ENCODE peak calls at places on chromosomes 11 and 22, in eight cellular contexts. Z is lung; B is effector memory CD4-positive, alpha-beta T cell; Y is kidney; O is tibial artery; T is lower lobe of right lung; U is HAP-1; D is CD8-positive, alpha-beta T cell. F is an unnamed sample.

GRCh38 chr11:16632295-16633200 is 105.9 kb upstream of the C11orf58 start:
- DNase-seq in Z (no peak), B (no peak), Y (no peak), O (no peak), T (no peak), U (peak; percentile 50), D (no peak), F (peak; percentile 43)

GRCh38 chr22:22461111-22461510 is 47.4 kb downstream of the ZNF280B start:
- DNase-seq in Z (no peak), B (no peak), Y (no peak), O (no peak), T (no peak), U (no peak), D (no peak), F (no peak)

GRCh38 chr11:1010551-1011319 is 25.8 kb downstream of the MUC6 start:
- DNase-seq in Z (no peak), B (no peak), Y (no peak), O (no peak), T (no peak), U (no peak), D (no peak), F (no peak)

GRCh38 chr11:2675540-2675939 is 24.3 kb downstream of the KCNQ1OT1 start:
- DNase-seq in Z (no peak), B (no peak), Y (peak; percentile 41), O (peak; percentile 2), T (no peak), U (no peak), D (no peak), F (no peak)

GRCh38 chr11:78698612-78699011 is 123.9 kb upstream of the NARS2 start:
- DNase-seq in Z (no peak), B (no peak), Y (no peak), O (peak; percentile 78), T (no peak), U (no peak), D (no peak), F (no peak)

GRCh38 chr11:117900144-117900651 is 23.7 kb upstream of the FXYD6 start:
- DNase-seq in Z (no peak), B (no peak), Y (no peak), O (no peak), T (no peak), U (no peak), D (no peak), F (no peak)

GRCh38 chr11:126465573-126466287 is 110.2 kb downstream of the ST3GAL4 start:
- DNase-seq in Z (no peak), B (no peak), Y (no peak), O (no peak), T (no peak), U (no peak), D (no peak), F (no peak)

GRCh38 chr11:70397336-70397982 is 870 bp upstream of the CTTN start:
- DNase-seq in Z (no peak), B (no peak), Y (no peak), O (no peak), T (no peak), U (peak; percentile 4), D (no peak), F (peak; percentile 46)

GRCh38 chr11:7672960-7673723 is at the start of gene CYB5R2:
- DNase-seq in Z (peak; percentile 57), B (no peak), Y (peak; percentile 92), O (peak; percentile 78), T (peak; percentile 80), U (no peak), D (no peak), F (peak; percentile 83)

GRCh38 chr11:102138677-102139076 is 28.4 kb downstream of the YAP1 start:
- DNase-seq in Z (no peak), B (no peak), Y (no peak), O (no peak), T (no peak), U (peak; percentile 20), D (no peak), F (no peak)

GRCh38 chr11:59770324-59770723 is 15.1 kb downstream of the STX3 start:
- DNase-seq in Z (no peak), B (no peak), Y (no peak), O (no peak), T (no peak), U (no peak), D (no peak), F (no peak)

GRCh38 chr11:103079833-103080232 is 12.1 kb downstream of the DCUN1D5 start:
- DNase-seq in Z (no peak), B (no peak), Y (no peak), O (no peak), T (no peak), U (no peak), D (no peak), F (no peak)

GRCh38 chr11:44531116-44531504 is 34.4 kb upstream of the CD82 start:
- DNase-seq in Z (no peak), B (no peak), Y (no peak), O (no peak), T (no peak), U (no peak), D (no peak), F (no peak)

GRCh38 chr22:48459259-48459658 is 1368.4 kb downstream of the BRD1 start:
- DNase-seq in Z (no peak), B (no peak), Y (no peak), O (no peak), T (no peak), U (no peak), D (no peak), F (no peak)

GRCh38 chr11:110032257-110032656 is 60.9 kb upstream of the ZC3H12C start:
- DNase-seq in Z (no peak), B (no peak), Y (no peak), O (no peak), T (no peak), U (no peak), D (no peak), F (peak; percentile 20)

GRCh38 chr11:126543691-126544090 is 188.2 kb downstream of the ST3GAL4 start:
- DNase-seq in Z (no peak), B (no peak), Y (no peak), O (no peak), T (no peak), U (no peak), D (no peak), F (no peak)

GRCh38 chr11:11246166-11246565 is 106.9 kb downstream of the CSNK2A3 start:
- DNase-seq in Z (no peak), B (no peak), Y (no peak), O (no peak), T (no peak), U (no peak), D (no peak), F (no peak)

GRCh38 chr11:72736452-72737069 is 15.6 kb downstream of the ARAP1 start:
- DNase-seq in Z (peak; percentile 76), B (peak; percentile 65), Y (peak; percentile 84), O (peak; percentile 71), T (peak; percentile 86), U (no peak), D (peak; percentile 95), F (no peak)

GRCh38 chr11:17219016-17219415 is 11.2 kb upstream of the PIK3C2A start:
- DNase-seq in Z (no peak), B (no peak), Y (no peak), O (no peak), T (no peak), U (no peak), D (no peak), F (no peak)

GRCh38 chr11:109138200-109138599 is 283.8 kb upstream of the C11orf87 start:
- DNase-seq in Z (no peak), B (no peak), Y (no peak), O (no peak), T (no peak), U (no peak), D (no peak), F (no peak)

GRCh38 chr11:76700177-76701100 is 29.9 kb upstream of the LRRC32 start:
- DNase-seq in Z (peak; percentile 37), B (no peak), Y (peak; percentile 49), O (no peak), T (no peak), U (no peak), D (no peak), F (no peak)

DNA sequence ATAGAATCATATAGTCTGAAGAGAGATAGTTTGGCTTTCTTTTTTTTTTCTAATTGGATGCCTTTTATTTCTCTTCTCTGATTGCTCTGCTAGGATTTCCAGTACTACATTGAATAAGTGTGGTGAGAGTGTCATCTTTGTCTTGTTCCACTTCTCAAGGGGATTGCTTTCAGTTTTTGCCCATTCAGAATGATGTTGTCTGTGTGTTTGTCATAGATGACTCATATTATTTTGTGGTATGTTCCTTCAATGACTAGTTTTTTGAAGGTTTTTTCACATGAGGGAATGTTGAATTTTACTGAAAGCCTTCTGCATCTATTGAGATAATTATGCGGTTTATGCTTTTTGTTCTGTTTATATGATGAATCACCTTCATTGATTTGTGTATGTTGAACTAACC is 10.4 kb upstream of the OR4P4 start:
- DNase-seq in Z (no peak), B (no peak), Y (no peak), O (no peak), T (no peak), U (no peak), D (no peak), F (no peak)
- H3K9me3 ChIP-seq in Z (peaks cover 4% of the 10 kb centered on the region), B (no peaks in the 10 kb centered on the region), Y (peaks cover 4% of the 10 kb centered on the region), O (no peaks in the 10 kb centered on the region), T (peaks cover 15% of the 10 kb centered on the region), U (no peaks in the 10 kb centered on the region), D (peaks cover 2% of the 10 kb centered on the region), F (no peaks in the 10 kb centered on the region)

DNA sequence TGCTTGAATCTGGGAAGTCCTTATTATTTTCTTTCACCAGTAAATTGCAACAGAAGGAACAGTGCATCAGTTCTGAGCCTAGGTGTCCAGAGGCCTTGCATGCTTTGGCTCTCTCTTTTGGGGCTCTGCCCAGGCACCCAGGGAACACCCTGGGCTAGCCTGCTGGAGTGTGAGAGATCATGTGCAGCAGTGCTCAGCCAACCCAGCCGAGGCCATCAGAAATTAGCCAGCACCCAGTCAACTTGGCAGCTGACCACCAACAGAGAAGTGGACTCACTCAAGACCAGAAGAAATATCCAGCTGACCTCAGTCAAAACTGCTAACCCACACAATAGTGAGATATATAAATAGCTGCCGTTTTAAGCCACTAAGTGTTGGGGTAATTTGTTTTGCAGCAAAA is 11.2 kb upstream of the P4HA3 start:
- DNase-seq in Z (no peak), B (no peak), Y (no peak), O (peak; percentile 92), T (no peak), U (no peak), D (no peak), F (no peak)
- H3K9me3 ChIP-seq in Z (no peaks in the 10 kb centered on the region), B (no peaks in the 10 kb centered on the region), Y (no peaks in the 10 kb centered on the region), O (no peaks in the 10 kb centered on the region), T (no peaks in the 10 kb centered on the region), U (peaks cover under 1% of the 10 kb centered on the region), D (no peaks in the 10 kb centered on the region), F (no peaks in the 10 kb centered on the region)

GRCh38 chr22:47396105-47396504 is 633.7 kb downstream of the TBC1D22A start:
- DNase-seq in Z (no peak), B (no peak), Y (peak; percentile 52), O (peak; percentile 10), T (no peak), U (no peak), D (no peak), F (no peak)
- H3K9me3 ChIP-seq in Z (no peaks in the 10 kb centered on the region), B (no peaks in the 10 kb centered on the region), Y (no peaks in the 10 kb centered on the region), O (no peaks in the 10 kb centered on the region), T (no peaks in the 10 kb centered on the region), U (no peaks in the 10 kb centered on the region), D (no peaks in the 10 kb centered on the region), F (no peaks in the 10 kb centered on the region)

DNA sequence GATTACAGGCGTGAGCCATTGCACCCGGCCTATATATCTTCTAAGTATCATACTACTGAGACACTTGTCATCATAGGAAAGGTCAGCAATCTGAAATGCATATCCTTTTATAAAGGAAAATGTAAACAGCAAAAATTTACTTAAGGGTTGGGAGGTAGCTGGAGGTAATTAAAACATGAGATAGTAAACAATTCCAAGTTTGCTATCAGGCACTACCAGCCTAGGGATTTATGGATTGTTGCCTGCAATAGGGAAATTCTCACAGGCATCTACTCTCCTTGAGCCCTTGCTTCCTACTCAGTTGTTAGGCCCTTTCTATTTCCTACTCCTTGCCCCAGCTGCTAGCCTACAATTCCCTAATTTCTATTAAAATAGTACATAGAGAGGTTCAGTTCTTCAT is 16.1 kb downstream of the PGR start:
- DNase-seq in Z (no peak), B (no peak), Y (no peak), O (no peak), T (no peak), U (no peak), D (no peak), F (no peak)
- H3K9me3 ChIP-seq in Z (no peaks in the 10 kb centered on the region), B (no peaks in the 10 kb centered on the region), Y (peaks cover 6% of the 10 kb centered on the region), O (peaks cover 8% of the 10 kb centered on the region), T (no peaks in the 10 kb centered on the region), U (no peaks in the 10 kb centered on the region), D (no peaks in the 10 kb centered on the region), F (no peaks in the 10 kb centered on the region)

F was measured in neural progenitor cell.